ENCODE peak calls at places on chromosomes 11 and 22, in five cellular contexts. One of them, this sample, is unnamed.

GRCh38 chr11:26704249-26704648 is 17.6 kb downstream of the SLC5A12 start:
- DNase-seq in lower leg skin: no peak
- DNase-seq in esophagus squamous epithelium: no peak
- DNase-seq in GM23338: no peak
- DNase-seq in astrocyte of the cerebellum: no peak
- DNase-seq in this sample: no peak

GRCh38 chr11:96134622-96135021 is 208.4 kb downstream of the MAML2 start:
- DNase-seq in lower leg skin: no peak
- DNase-seq in astrocyte of the cerebellum: no peak
- DNase-seq in GM23338: no peak
- DNase-seq in esophagus squamous epithelium: no peak
- DNase-seq in this sample: no peak

GRCh38 chr11:40188848-40189247 is 1270.6 kb downstream of the LRRC4C start:
- DNase-seq in lower leg skin: no peak
- DNase-seq in GM23338: no peak
- DNase-seq in esophagus squamous epithelium: no peak
- DNase-seq in astrocyte of the cerebellum: no peak
- DNase-seq in this sample: no peak

GRCh38 chr11:126317681-126318641 is 14.1 kb downstream of the DCPS start:
- DNase-seq in lower leg skin: peak
- DNase-seq in astrocyte of the cerebellum: peak
- DNase-seq in GM23338: no peak
- DNase-seq in esophagus squamous epithelium: no peak
- DNase-seq in this sample: peak

GRCh38 chr22:35150163-35151107 is 84.5 kb downstream of the ISX start:
- DNase-seq in astrocyte of the cerebellum: no peak
- DNase-seq in GM23338: peak
- DNase-seq in lower leg skin: peak
- DNase-seq in esophagus squamous epithelium: no peak
- DNase-seq in this sample: no peak

GRCh38 chr11:93251922-93252321 is 54.1 kb upstream of the SLC36A4 start:
- DNase-seq in astrocyte of the cerebellum: no peak
- DNase-seq in GM23338: peak
- DNase-seq in esophagus squamous epithelium: no peak
- DNase-seq in lower leg skin: no peak
- DNase-seq in this sample: no peak

GRCh38 chr11:44138286-44138685 is 42.8 kb downstream of the EXT2 start:
- DNase-seq in lower leg skin: no peak
- DNase-seq in astrocyte of the cerebellum: no peak
- DNase-seq in esophagus squamous epithelium: no peak
- DNase-seq in GM23338: no peak
- DNase-seq in this sample: no peak

GRCh38 chr22:26718905-26719304 is 61.5 kb downstream of the MIAT start:
- DNase-seq in esophagus squamous epithelium: no peak
- DNase-seq in GM23338: no peak
- DNase-seq in astrocyte of the cerebellum: peak
- DNase-seq in lower leg skin: no peak
- DNase-seq in this sample: peak

GRCh38 chr11:69509381-69509780 is 27.9 kb downstream of the LINC01488 start:
- DNase-seq in astrocyte of the cerebellum: no peak
- DNase-seq in esophagus squamous epithelium: no peak
- DNase-seq in lower leg skin: no peak
- DNase-seq in GM23338: no peak
- DNase-seq in this sample: no peak

GRCh38 chr11:108774037-108774436 is 109.2 kb downstream of the DDX10 start:
- DNase-seq in GM23338: no peak
- DNase-seq in astrocyte of the cerebellum: no peak
- DNase-seq in esophagus squamous epithelium: no peak
- DNase-seq in lower leg skin: no peak
- DNase-seq in this sample: no peak

GRCh38 chr11:70090989-70091388 is 12.9 kb downstream of the ANO1 start:
- DNase-seq in esophagus squamous epithelium: no peak
- DNase-seq in astrocyte of the cerebellum: no peak
- DNase-seq in GM23338: no peak
- DNase-seq in lower leg skin: no peak
- DNase-seq in this sample: no peak

GRCh38 chr11:29293825-29294224 is 723.0 kb downstream of the KCNA4 start:
- DNase-seq in astrocyte of the cerebellum: peak
- DNase-seq in lower leg skin: no peak
- DNase-seq in GM23338: no peak
- DNase-seq in esophagus squamous epithelium: no peak
- DNase-seq in this sample: no peak

GRCh38 chr11:2898366-2899079 is 12.9 kb upstream of the CDKN1C start:
- DNase-seq in astrocyte of the cerebellum: peak
- DNase-seq in lower leg skin: peak
- DNase-seq in GM23338: no peak
- DNase-seq in esophagus squamous epithelium: no peak
- DNase-seq in this sample: peak

GRCh38 chr22:41197808-41198585 is 7.1 kb upstream of the L3MBTL2 start:
- DNase-seq in GM23338: peak
- DNase-seq in esophagus squamous epithelium: no peak
- DNase-seq in lower leg skin: no peak
- DNase-seq in astrocyte of the cerebellum: no peak
- DNase-seq in this sample: no peak

GRCh38 chr22:41201146-41201545 is 4.0 kb upstream of the L3MBTL2 start:
- DNase-seq in esophagus squamous epithelium: no peak
- DNase-seq in astrocyte of the cerebellum: no peak
- DNase-seq in GM23338: no peak
- DNase-seq in lower leg skin: no peak
- DNase-seq in this sample: no peak

GRCh38 chr22:41191467-41191866 is 13.6 kb upstream of the L3MBTL2 start:
- DNase-seq in GM23338: no peak
- DNase-seq in astrocyte of the cerebellum: no peak
- DNase-seq in lower leg skin: no peak
- DNase-seq in esophagus squamous epithelium: no peak
- DNase-seq in this sample: no peak

GRCh38 chr22:41193829-41194228 is 11.3 kb upstream of the L3MBTL2 start:
- DNase-seq in lower leg skin: no peak
- DNase-seq in GM23338: no peak
- DNase-seq in astrocyte of the cerebellum: no peak
- DNase-seq in esophagus squamous epithelium: no peak
- DNase-seq in this sample: no peak

GRCh38 chr22:41197046-41197807 is 7.9 kb upstream of the L3MBTL2 start:
- DNase-seq in astrocyte of the cerebellum: no peak
- DNase-seq in GM23338: peak
- DNase-seq in lower leg skin: peak
- DNase-seq in esophagus squamous epithelium: no peak
- DNase-seq in this sample: no peak
- TF ChIP-seq CTCF in astrocyte of the cerebellum: no peak
- TF ChIP-seq CTCF in GM23338: peak
- TF ChIP-seq CTCF in lower leg skin: no peak
- TF ChIP-seq CTCF in esophagus squamous epithelium: no peak
- TF ChIP-seq CTCF in this sample: peak

GRCh38 chr11:120564573-120565301 is 53.2 kb downstream of the GRIK4 start:
- DNase-seq in lower leg skin: no peak
- DNase-seq in GM23338: peak
- DNase-seq in esophagus squamous epithelium: no peak
- DNase-seq in astrocyte of the cerebellum: no peak
- DNase-seq in this sample: no peak
- TF ChIP-seq CTCF in lower leg skin: no peak
- TF ChIP-seq CTCF in GM23338: peak
- TF ChIP-seq CTCF in esophagus squamous epithelium: no peak
- TF ChIP-seq CTCF in astrocyte of the cerebellum: peak
- TF ChIP-seq CTCF in this sample: no peak

DNA sequence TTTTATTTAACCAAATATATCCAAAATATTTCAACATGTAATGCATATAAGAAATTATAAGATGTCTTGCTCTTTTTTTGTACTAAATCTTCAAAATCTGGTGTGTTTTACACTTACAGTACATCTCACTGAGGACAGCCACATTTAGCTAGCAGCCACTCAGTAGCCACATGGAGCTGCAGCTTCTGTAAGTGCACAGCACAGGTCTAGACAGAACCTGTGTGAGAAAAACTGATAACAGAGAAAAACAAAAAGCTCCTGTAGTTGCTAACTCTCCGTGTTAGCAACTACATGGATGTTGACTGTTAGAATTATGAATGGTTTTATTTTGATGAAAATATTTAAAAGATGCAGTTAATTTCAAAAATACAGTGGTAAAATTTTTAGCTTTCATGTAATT is 22.2 kb downstream of the ASRGL1 start:
- DNase-seq in esophagus squamous epithelium: no peak
- DNase-seq in GM23338: no peak
- DNase-seq in astrocyte of the cerebellum: no peak
- DNase-seq in lower leg skin: no peak
- DNase-seq in this sample: no peak
- TF ChIP-seq CTCF in esophagus squamous epithelium: no peak
- TF ChIP-seq CTCF in GM23338: no peak
- TF ChIP-seq CTCF in astrocyte of the cerebellum: no peak
- TF ChIP-seq CTCF in lower leg skin: no peak
- TF ChIP-seq CTCF in this sample: no peak

DNA sequence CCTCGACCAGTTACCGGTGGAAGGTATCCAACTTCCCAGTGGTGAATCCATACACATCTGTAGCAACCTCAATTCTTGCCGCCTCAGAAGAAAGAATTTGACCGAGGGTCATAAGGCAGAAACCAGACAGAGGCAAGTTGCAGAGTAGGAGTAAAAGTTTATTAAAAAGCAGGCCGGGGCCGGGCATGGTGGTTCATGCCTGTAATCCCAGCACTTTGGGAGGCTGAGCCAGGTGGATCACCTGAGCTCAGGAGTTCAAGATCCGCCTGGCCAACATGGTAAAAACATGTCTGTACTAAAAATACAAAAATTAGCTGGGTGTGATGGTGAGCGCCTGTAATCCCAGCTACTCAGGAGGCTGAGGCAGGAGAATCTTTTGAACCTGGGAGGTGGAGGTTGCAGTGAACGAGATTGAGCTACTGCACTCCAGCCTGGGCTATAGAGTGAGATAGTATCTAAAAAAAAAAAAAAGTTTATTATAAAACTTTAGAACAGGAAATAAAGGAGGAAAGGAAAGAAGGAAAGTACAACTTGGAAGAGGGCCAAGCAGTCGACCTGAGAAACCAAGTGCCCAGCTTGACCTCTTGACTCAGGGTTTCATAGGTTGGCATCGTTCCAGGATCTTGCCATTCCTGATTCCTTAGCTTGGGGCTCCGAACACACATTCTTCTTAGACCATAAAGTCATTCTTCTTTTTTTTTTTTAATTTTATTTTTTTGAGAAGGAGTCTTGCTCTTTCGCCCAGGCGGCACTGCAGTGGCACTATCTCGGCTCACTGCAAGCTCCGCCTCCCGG is 27.8 kb downstream of the RGL4 start:
- DNase-seq in lower leg skin: no peak
- DNase-seq in GM23338: no peak
- DNase-seq in astrocyte of the cerebellum: no peak
- DNase-seq in esophagus squamous epithelium: no peak
- DNase-seq in this sample: no peak
- TF ChIP-seq CTCF in lower leg skin: no peak
- TF ChIP-seq CTCF in GM23338: no peak
- TF ChIP-seq CTCF in astrocyte of the cerebellum: no peak
- TF ChIP-seq CTCF in esophagus squamous epithelium: no peak
- TF ChIP-seq CTCF in this sample: no peak

GRCh38 chr22:38792833-38793232 is 1.1 kb downstream of the DNAL4 start:
- DNase-seq in astrocyte of the cerebellum: no peak
- DNase-seq in esophagus squamous epithelium: no peak
- DNase-seq in lower leg skin: no peak
- DNase-seq in GM23338: no peak
- DNase-seq in this sample: no peak

GRCh38 chr22:38789606-38790005 is 4.3 kb downstream of the DNAL4 start:
- DNase-seq in astrocyte of the cerebellum: no peak
- DNase-seq in GM23338: no peak
- DNase-seq in lower leg skin: no peak
- DNase-seq in esophagus squamous epithelium: no peak
- DNase-seq in this sample: no peak

GRCh38 chr22:38796262-38796957 is 2.5 kb upstream of the DNAL4 start:
- DNase-seq in esophagus squamous epithelium: no peak
- DNase-seq in GM23338: no peak
- DNase-seq in lower leg skin: no peak
- DNase-seq in astrocyte of the cerebellum: no peak
- DNase-seq in this sample: no peak

GRCh38 chr22:38795569-38795968 is 1.6 kb upstream of the DNAL4 start:
- DNase-seq in esophagus squamous epithelium: no peak
- DNase-seq in astrocyte of the cerebellum: no peak
- DNase-seq in GM23338: no peak
- DNase-seq in lower leg skin: no peak
- DNase-seq in this sample: no peak

GRCh38 chr22:38793721-38794466 is at the start of gene DNAL4:
- DNase-seq in lower leg skin: peak
- DNase-seq in esophagus squamous epithelium: peak
- DNase-seq in astrocyte of the cerebellum: peak
- DNase-seq in GM23338: peak
- DNase-seq in this sample: peak
- TF ChIP-seq CTCF in lower leg skin: no peak
- TF ChIP-seq CTCF in esophagus squamous epithelium: no peak
- TF ChIP-seq CTCF in astrocyte of the cerebellum: no peak
- TF ChIP-seq CTCF in GM23338: no peak
- TF ChIP-seq CTCF in this sample: no peak

GRCh38 chr11:111358038-111359001 is 20.8 kb downstream of the POU2AF1 start:
- DNase-seq in astrocyte of the cerebellum: no peak
- DNase-seq in GM23338: no peak
- DNase-seq in lower leg skin: no peak
- DNase-seq in esophagus squamous epithelium: no peak
- DNase-seq in this sample: no peak

GRCh38 chr11:111361082-111361801 is 17.8 kb downstream of the POU2AF1 start:
- DNase-seq in astrocyte of the cerebellum: no peak
- DNase-seq in esophagus squamous epithelium: no peak
- DNase-seq in GM23338: no peak
- DNase-seq in lower leg skin: no peak
- DNase-seq in this sample: no peak

GRCh38 chr11:111357150-111358037 is 21.7 kb downstream of the POU2AF1 start:
- DNase-seq in astrocyte of the cerebellum: no peak
- DNase-seq in lower leg skin: no peak
- DNase-seq in esophagus squamous epithelium: no peak
- DNase-seq in GM23338: no peak
- DNase-seq in this sample: no peak

GRCh38 chr11:111360150-111361043 is 18.7 kb downstream of the POU2AF1 start:
- DNase-seq in lower leg skin: no peak
- DNase-seq in esophagus squamous epithelium: no peak
- DNase-seq in GM23338: no peak
- DNase-seq in astrocyte of the cerebellum: no peak
- DNase-seq in this sample: no peak

GRCh38 chr11:111359223-111360149 is 19.6 kb downstream of the POU2AF1 start:
- DNase-seq in GM23338: no peak
- DNase-seq in esophagus squamous epithelium: no peak
- DNase-seq in astrocyte of the cerebellum: no peak
- DNase-seq in lower leg skin: no peak
- DNase-seq in this sample: no peak
- TF ChIP-seq CTCF in GM23338: peak
- TF ChIP-seq CTCF in esophagus squamous epithelium: no peak
- TF ChIP-seq CTCF in astrocyte of the cerebellum: no peak
- TF ChIP-seq CTCF in lower leg skin: no peak
- TF ChIP-seq CTCF in this sample: no peak